ENCODE peak calls at places on chromosomes 6 and 20, in nine cellular contexts. C, Y, H, I, Q, M, J, X and A are unnamed samples.

GRCh38 chr6:53033764-53034163 is 31.4 kb upstream of the FBXO9 start:
- DNase-seq in H (peak; percentile 88), Q (no peak), I (no peak), M (peak; percentile 60), Y (no peak), C (peak; percentile 90), J (peak; percentile 90), X (no peak), A (no peak)

GRCh38 chr20:14009206-14009605 is 13.9 kb downstream of the MACROD2 start:
- DNase-seq in J (no peak), M (no peak), X (no peak), C (no peak), I (no peak), Y (no peak), Q (no peak), H (no peak), A (no peak)

GRCh38 chr20:57773059-57773815 is 63.4 kb upstream of the PMEPA1 start:
- DNase-seq in X (no peak), M (no peak), Q (no peak), I (peak; percentile 12), H (no peak), Y (no peak), J (no peak), C (no peak), A (no peak)

GRCh38 chr20:7926767-7927166 is 13.5 kb downstream of the HAO1 start:
- DNase-seq in H (peak; percentile 77), X (no peak), J (peak; percentile 71), Q (no peak), M (peak; percentile 39), C (peak; percentile 75), I (no peak), Y (peak; percentile 12), A (no peak)

GRCh38 chr20:32681175-32682084 is 7.7 kb upstream of the C20orf203 start:
- DNase-seq in Q (no peak), M (no peak), Y (no peak), J (peak; percentile 6), C (no peak), X (no peak), I (no peak), H (peak; percentile 11), A (no peak)

GRCh38 chr20:63453029-63453523 is 19.4 kb downstream of the KCNQ2 start:
- DNase-seq in Y (no peak), J (peak; percentile 4), C (no peak), H (no peak), I (no peak), X (no peak), M (no peak), Q (no peak), A (no peak)

GRCh38 chr6:98498891-98499290 is 335.5 kb upstream of the POU3F2 start:
- DNase-seq in M (no peak), C (no peak), Q (no peak), I (no peak), Y (no peak), J (no peak), H (no peak), X (no peak), A (no peak)

GRCh38 chr6:141290871-141291270 is 841.9 kb upstream of the GJE1 start:
- DNase-seq in I (no peak), H (no peak), M (no peak), J (no peak), X (no peak), Q (no peak), C (no peak), Y (no peak), A (no peak)

DNA sequence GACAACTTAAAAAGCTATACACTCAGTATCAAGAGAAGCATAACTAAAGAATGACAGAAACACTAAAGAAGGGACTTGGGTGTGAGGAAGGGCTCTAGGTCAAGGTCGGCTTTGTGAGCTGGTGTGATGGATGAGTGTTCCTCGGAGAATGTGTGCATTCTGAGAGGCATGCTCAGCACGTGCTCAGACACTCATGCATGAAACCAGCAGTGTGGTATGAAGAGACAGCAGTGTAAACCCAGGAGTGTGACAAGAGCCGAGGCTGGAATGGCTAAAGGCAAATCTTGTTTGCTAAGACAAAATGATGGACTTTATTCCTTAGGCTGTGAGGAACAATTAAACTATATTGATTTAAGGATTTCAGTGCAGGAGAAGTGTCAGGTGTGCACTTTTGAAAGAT is 107.4 kb upstream of the MAP7 start:
- DNase-seq in Y (no peak), I (no peak), H (no peak), M (peak; percentile 54), X (no peak), J (no peak), C (no peak), Q (no peak), A (no peak)
- TF ChIP-seq CTCF in Y (no peak), I (no peak), H (no peak), M (no peak), X (no peak), J (no peak), C (no peak), Q (no peak), A (no peak)

GRCh38 chr20:48904566-48905321 is 16.8 kb upstream of the ARFGEF2 start:
- DNase-seq in Q (peak; percentile 62), J (peak; percentile 81), X (no peak), C (peak; percentile 85), H (peak; percentile 79), I (peak; percentile 78), Y (peak; percentile 37), M (peak; percentile 67), A (peak; percentile 36)

GRCh38 chr20:48903705-48904104 is 17.8 kb upstream of the ARFGEF2 start:
- DNase-seq in X (no peak), C (no peak), Q (no peak), J (no peak), Y (no peak), I (no peak), H (no peak), M (no peak), A (no peak)

GRCh38 chr20:48908661-48909316 is 12.7 kb upstream of the ARFGEF2 start:
- DNase-seq in Q (no peak), M (no peak), X (no peak), J (no peak), I (no peak), H (no peak), Y (no peak), C (no peak), A (no peak)

GRCh38 chr20:48906221-48906877 is 15.2 kb upstream of the ARFGEF2 start:
- DNase-seq in X (no peak), J (no peak), C (no peak), H (no peak), Q (no peak), M (no peak), Y (no peak), I (no peak), A (no peak)

DNA sequence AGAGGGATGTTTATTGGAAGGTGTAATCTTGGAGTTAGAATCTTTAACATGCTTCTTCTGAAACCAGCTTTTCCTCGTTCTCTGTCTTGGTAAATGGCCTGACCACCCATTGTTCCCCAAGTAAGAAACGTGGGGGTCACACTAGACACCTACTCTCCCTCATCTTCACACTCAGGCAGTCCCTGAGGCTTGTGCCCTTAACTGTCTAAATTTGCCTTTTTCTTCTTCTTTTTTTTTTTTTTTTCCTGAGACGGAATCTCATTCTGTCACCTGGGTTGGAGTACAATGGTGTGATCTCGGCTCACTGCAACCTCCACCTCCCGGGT is 16.2 kb upstream of the ARFGEF2 start:
- DNase-seq in H (no peak), I (no peak), J (no peak), X (no peak), C (no peak), M (no peak), Q (no peak), Y (no peak), A (no peak)
- TF ChIP-seq CTCF in H (no peak), I (no peak), J (no peak), X (peak; percentile 15), C (no peak), M (no peak), Q (no peak), Y (no peak), A (no peak)

GRCh38 chr6:82616386-82617028 is 252.9 kb downstream of the TPBG start:
- DNase-seq in C (peak; percentile 55), J (peak; percentile 8), H (peak; percentile 16), X (no peak), Y (no peak), I (no peak), Q (no peak), M (no peak), A (no peak)

GRCh38 chr6:82624251-82624650 is 260.6 kb downstream of the TPBG start:
- DNase-seq in I (no peak), H (no peak), C (no peak), Q (no peak), J (no peak), X (no peak), M (no peak), Y (no peak), A (no peak)

GRCh38 chr6:82619573-82619972 is 256.0 kb downstream of the TPBG start:
- DNase-seq in Q (no peak), M (no peak), J (no peak), I (no peak), Y (no peak), H (no peak), C (no peak), X (no peak), A (no peak)

GRCh38 chr6:82617648-82618047 is 254.0 kb downstream of the TPBG start:
- DNase-seq in C (no peak), Q (no peak), H (no peak), I (no peak), X (no peak), M (no peak), J (no peak), Y (no peak), A (no peak)

DNA sequence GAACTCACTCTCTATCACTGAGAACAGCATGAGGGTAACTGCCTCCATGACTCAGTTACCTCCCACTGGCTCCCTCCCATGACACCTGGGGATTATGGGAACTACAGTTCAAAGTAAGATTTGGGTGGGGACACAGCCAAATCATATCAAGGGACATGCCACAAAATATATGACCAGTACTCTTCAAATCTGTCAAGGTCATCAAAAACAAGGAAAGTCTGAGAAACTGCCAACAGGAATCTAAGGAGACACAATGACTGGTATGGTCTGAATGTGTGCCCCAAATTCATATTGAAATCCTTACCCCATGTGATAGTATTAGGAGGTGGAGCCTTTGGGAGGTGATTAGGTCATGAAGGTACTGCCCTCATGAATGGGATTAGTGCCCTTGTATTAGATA is 258.8 kb downstream of the TPBG start:
- DNase-seq in I (no peak), H (no peak), M (no peak), X (no peak), C (no peak), Y (no peak), Q (no peak), J (no peak), A (no peak)
- TF ChIP-seq CTCF in I (no peak), H (no peak), M (no peak), X (no peak), C (no peak), Y (no peak), Q (no peak), J (no peak), A (no peak)

GRCh38 chr6:55319961-55320690 is 7.1 kb upstream of the GFRAL start:
- DNase-seq in Q (no peak), J (no peak), I (no peak), Y (no peak), X (no peak), C (no peak), H (no peak), M (no peak), A (no peak)

DNA sequence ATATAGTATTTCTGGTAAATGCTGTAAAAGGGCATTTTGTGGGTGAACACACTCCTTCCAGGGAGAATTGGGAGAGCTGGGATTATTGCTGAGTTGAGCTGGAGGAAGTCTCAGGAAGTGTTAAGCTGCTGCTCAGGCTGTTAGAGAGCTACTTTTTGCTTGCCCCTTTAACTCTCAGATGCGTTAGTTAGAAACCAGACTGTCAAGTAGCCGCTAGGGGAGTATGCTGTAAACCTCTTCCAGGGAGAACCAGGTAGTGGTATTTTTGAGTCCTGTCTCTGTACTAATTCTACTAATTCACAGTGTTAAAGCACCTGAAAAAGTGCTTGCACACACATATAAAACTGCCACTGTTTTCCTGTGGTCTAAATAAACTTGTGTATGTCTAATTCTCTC is 6.6 kb upstream of the GFRAL start:
- DNase-seq in M (no peak), J (no peak), C (no peak), Y (no peak), H (no peak), Q (no peak), X (no peak), I (no peak), A (no peak)
- TF ChIP-seq CTCF in M (no peak), J (no peak), C (no peak), Y (no peak), H (no peak), Q (no peak), X (no peak), I (no peak), A (no peak)